ENCODE peak calls at places on chromosomes 16 and 17, in ten cellular contexts. X is body of pancreas, J is cardiac fibroblast, O is neural progenitor cell, U is fibroblast of pulmonary artery, V is stomach, K is epithelial cell of esophagus, C is BJ, H is astrocyte of the spinal cord, R is fibroblast of mammary gland. D is an unnamed sample.

GRCh38 chr17:185445-186138 is 4.1 kb upstream of the DOC2B start:
- DNase-seq in X (no peak), J (no peak), O (peak), U (no peak), V (no peak), K (peak), C (no peak), H (no peak), R (no peak), D (no peak)

GRCh38 chr17:81516439-81516838 is 3.8 kb upstream of the ACTG1 start:
- DNase-seq in X (no peak), J (no peak), O (no peak), U (no peak), V (no peak), K (no peak), C (no peak), H (no peak), R (no peak), D (no peak)

GRCh38 chr17:41287050-41287449 is 11.6 kb downstream of the KRTAP9-7 start:
- DNase-seq in X (no peak), J (no peak), O (no peak), U (no peak), V (no peak), K (no peak), C (no peak), H (no peak), R (no peak), D (no peak)

GRCh38 chr17:51006601-51007000 is 114.1 kb downstream of the SPAG9 start:
- DNase-seq in X (no peak), J (peak), O (peak), U (peak), V (no peak), K (no peak), C (no peak), H (peak), R (no peak), D (peak)

GRCh38 chr16:3479654-3480216 is 15.6 kb downstream of the C16orf90 start:
- DNase-seq in X (no peak), J (no peak), O (no peak), U (no peak), V (no peak), K (no peak), C (no peak), H (no peak), R (no peak), D (no peak)

GRCh38 chr16:72203401-72203800 is 31.4 kb upstream of the PMFBP1 start:
- DNase-seq in X (peak), J (peak), O (no peak), U (peak), V (no peak), K (peak), C (no peak), H (peak), R (peak), D (peak)

GRCh38 chr16:79047337-79047736 is 553.2 kb downstream of the MAF start:
- DNase-seq in X (no peak), J (no peak), O (no peak), U (no peak), V (no peak), K (peak), C (no peak), H (no peak), R (no peak), D (no peak)

GRCh38 chr17:73304971-73305786 is 6.6 kb downstream of the CDC42EP4 start:
- DNase-seq in X (peak), J (peak), O (peak), U (peak), V (peak), K (peak), C (peak), H (peak), R (peak), D (no peak)

GRCh38 chr16:57689772-57690558 is 4.6 kb upstream of the DRC7 start:
- DNase-seq in X (no peak), J (no peak), O (no peak), U (no peak), V (no peak), K (no peak), C (no peak), H (no peak), R (no peak), D (no peak)

GRCh38 chr17:35002876-35003551 is 22.7 kb downstream of the LIG3 start:
- DNase-seq in X (no peak), J (peak), O (no peak), U (peak), V (peak), K (no peak), C (no peak), H (peak), R (peak), D (no peak)

GRCh38 chr17:8253801-8254200 is 4.7 kb downstream of the PFAS start:
- DNase-seq in X (peak), J (peak), O (peak), U (peak), V (no peak), K (peak), C (no peak), H (peak), R (peak), D (no peak)

GRCh38 chr16:71794943-71795342 is 13.7 kb downstream of the AP1G1 start:
- DNase-seq in X (no peak), J (no peak), O (no peak), U (no peak), V (no peak), K (no peak), C (no peak), H (no peak), R (no peak), D (no peak)

GRCh38 chr16:62576636-62577035 is 540.4 kb upstream of the CDH8 start:
- DNase-seq in X (no peak), J (no peak), O (no peak), U (no peak), V (no peak), K (no peak), C (no peak), H (no peak), R (no peak), D (no peak)

GRCh38 chr16:77402672-77403071 is 32.2 kb downstream of the ADAMTS18 start:
- DNase-seq in X (peak), J (no peak), O (no peak), U (no peak), V (no peak), K (no peak), C (no peak), H (no peak), R (no peak), D (no peak)

GRCh38 chr16:48035142-48035541 is 120.7 kb downstream of the ABCC12 start:
- DNase-seq in X (no peak), J (no peak), O (no peak), U (no peak), V (no peak), K (peak), C (no peak), H (no peak), R (no peak), D (no peak)

GRCh38 chr16:30665830-30666190 is 7.6 kb downstream of the FBRS start:
- DNase-seq in X (no peak), J (peak), O (no peak), U (peak), V (no peak), K (no peak), C (no peak), H (no peak), R (no peak), D (no peak)

GRCh38 chr16:53417011-53417410 is 17.3 kb upstream of the RBL2 start:
- DNase-seq in X (no peak), J (peak), O (no peak), U (peak), V (no peak), K (peak), C (no peak), H (peak), R (peak), D (no peak)

GRCh38 chr16:57616871-57617270 is 11.6 kb upstream of the ADGRG1 start:
- DNase-seq in X (peak), J (peak), O (no peak), U (no peak), V (peak), K (no peak), C (no peak), H (no peak), R (no peak), D (no peak)

GRCh38 chr16:49653577-49653976 is 202.3 kb downstream of the ZNF423 start:
- DNase-seq in X (no peak), J (no peak), O (no peak), U (no peak), V (no peak), K (no peak), C (no peak), H (no peak), R (no peak), D (no peak)

GRCh38 chr17:81515530-81516041 is 3.0 kb upstream of the ACTG1 start:
- DNase-seq in X (no peak), J (no peak), O (no peak), U (no peak), V (no peak), K (no peak), C (no peak), H (no peak), R (no peak), D (no peak)

GRCh38 chr17:76643553-76644148 is at the start of gene ST6GALNAC1:
- DNase-seq in X (no peak), J (peak), O (no peak), U (peak), V (peak), K (peak), C (no peak), H (no peak), R (no peak), D (no peak)

GRCh38 chr16:48323783-48324775 is 61.1 kb downstream of the SIAH1 start:
- DNase-seq in X (no peak), J (no peak), O (no peak), U (no peak), V (no peak), K (no peak), C (no peak), H (no peak), R (peak), D (no peak)

GRCh38 chr17:7020894-7021664 is 1.8 kb upstream of the BCL6B start:
- DNase-seq in X (no peak), J (no peak), O (no peak), U (no peak), V (no peak), K (no peak), C (no peak), H (no peak), R (no peak), D (no peak)

GRCh38 chr17:55577687-55578086 is 66.4 kb upstream of the SMIM36 start:
- DNase-seq in X (no peak), J (no peak), O (no peak), U (no peak), V (no peak), K (no peak), C (no peak), H (peak), R (peak), D (no peak)

GRCh38 chr16:4475880-4476790 is at the start of gene HMOX2:
- DNase-seq in X (peak), J (peak), O (peak), U (peak), V (peak), K (peak), C (no peak), H (peak), R (peak), D (peak)

GRCh38 chr17:32483451-32484019 is 3.3 kb upstream of the CDK5R1 start:
- DNase-seq in X (peak), J (peak), O (peak), U (peak), V (peak), K (peak), C (no peak), H (peak), R (peak), D (no peak)

GRCh38 chr16:72961115-72961832 is 86.7 kb downstream of the ZFHX3 start:
- DNase-seq in X (peak), J (peak), O (no peak), U (no peak), V (no peak), K (no peak), C (no peak), H (no peak), R (peak), D (no peak)

GRCh38 chr17:28726396-28726911 is 421 bp upstream of the TLCD1 start:
- DNase-seq in X (peak), J (peak), O (peak), U (peak), V (peak), K (peak), C (no peak), H (peak), R (no peak), D (no peak)

GRCh38 chr17:47298712-47299111 is 25.0 kb upstream of the EFCAB13 start:
- DNase-seq in X (no peak), J (no peak), O (no peak), U (no peak), V (no peak), K (no peak), C (no peak), H (no peak), R (no peak), D (no peak)

GRCh38 chr17:10265100-10265810 is 66.8 kb upstream of the GAS7 start:
- DNase-seq in X (no peak), J (no peak), O (no peak), U (no peak), V (no peak), K (no peak), C (peak), H (peak), R (peak), D (no peak)

GRCh38 chr16:19348125-19348524 is 62.6 kb downstream of the CLEC19A start:
- DNase-seq in X (no peak), J (no peak), O (no peak), U (no peak), V (no peak), K (no peak), C (no peak), H (no peak), R (no peak), D (no peak)
- TF ChIP-seq CTCF in X (no peak), J (no peak), O (no peak), U (no peak), V (no peak), K (no peak), C (no peak), H (no peak), R (no peak), D (no peak)

DNA sequence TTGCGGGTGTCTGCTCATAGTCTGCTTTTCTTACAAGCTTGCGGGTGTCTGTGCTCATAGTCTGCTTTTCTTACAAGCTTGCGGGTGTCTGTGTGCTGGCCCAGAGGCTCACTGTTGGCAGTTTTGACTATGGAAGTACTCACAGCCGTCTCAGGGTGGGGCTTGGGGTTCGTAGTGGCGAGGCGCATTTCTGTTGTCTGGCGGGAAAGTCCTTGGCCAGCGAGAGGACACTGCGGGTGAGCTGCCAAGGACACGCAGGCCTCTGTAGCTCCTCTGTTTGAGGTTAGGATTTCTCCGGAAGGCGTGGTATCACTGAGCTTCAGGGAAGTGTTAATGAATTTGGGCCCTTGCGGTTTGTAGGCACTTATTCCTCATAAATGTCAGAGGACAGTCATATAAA is 13.5 kb downstream of the TBCD start:
- DNase-seq in X (no peak), J (no peak), O (no peak), U (no peak), V (no peak), K (no peak), C (no peak), H (no peak), R (no peak), D (no peak)
- H3K4me3 ChIP-seq in X (no peak), J (no peak), O (no peak), U (no peak), V (no peak), K (no peak), C (no peak), H (no peak), R (no peak), D (no peak)

DNA sequence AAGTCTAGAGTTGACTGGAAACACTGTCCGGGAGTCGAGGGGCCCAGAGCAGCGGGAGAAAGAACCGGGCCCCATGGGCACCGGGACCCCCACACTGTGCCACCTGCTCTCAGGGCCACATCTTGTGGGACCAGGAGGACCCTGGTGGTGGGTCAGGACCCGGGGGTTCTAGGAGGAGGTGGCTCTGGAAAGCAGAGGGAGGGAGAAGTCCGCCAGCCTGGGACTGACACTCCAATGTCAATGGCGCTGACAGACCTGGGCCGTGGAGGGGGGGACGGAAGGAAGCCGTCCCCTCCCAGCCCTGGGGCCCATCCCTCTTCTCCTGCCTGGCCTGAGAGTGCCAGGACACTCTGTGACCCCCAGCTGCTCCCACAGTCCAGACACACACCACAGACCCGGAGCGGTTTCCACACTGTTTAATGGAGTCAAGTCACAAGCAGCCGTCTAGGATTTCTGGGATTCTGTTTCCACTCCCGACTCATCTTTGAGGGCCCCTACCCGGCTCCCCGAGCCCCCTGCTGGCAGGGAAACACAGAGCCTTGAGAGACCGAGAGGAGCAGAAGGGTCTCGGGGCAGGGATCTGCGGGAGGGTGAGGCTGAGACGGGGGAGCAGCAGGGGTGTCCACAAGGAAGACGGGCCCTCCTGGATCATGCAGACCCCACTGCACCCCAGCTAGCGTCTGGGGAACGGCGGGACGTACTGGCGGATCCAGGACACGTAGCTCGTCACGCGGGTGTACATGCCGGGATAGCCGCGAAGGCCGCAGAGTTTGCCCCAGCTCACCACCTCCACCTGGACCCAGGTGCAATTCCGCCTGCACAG is 23.6 kb upstream of the UBE2I start:
- DNase-seq in X (no peak), J (no peak), O (no peak), U (no peak), V (no peak), K (no peak), C (no peak), H (no peak), R (no peak), D (no peak)
- TF ChIP-seq CTCF in X (no peak), J (no peak), O (peak), U (no peak), V (no peak), K (no peak), C (peak), H (no peak), R (no peak), D (peak)

GRCh38 chr17:1755252-1755992 is 6.4 kb upstream of the SERPINF1 start:
- DNase-seq in X (no peak), J (no peak), O (no peak), U (no peak), V (no peak), K (no peak), C (no peak), H (no peak), R (no peak), D (no peak)

GRCh38 chr17:1753767-1754429 is 8.0 kb upstream of the SERPINF1 start:
- DNase-seq in X (no peak), J (no peak), O (no peak), U (no peak), V (no peak), K (no peak), C (no peak), H (no peak), R (no peak), D (no peak)

GRCh38 chr17:1750628-1751027 is 8.0 kb downstream of the SERPINF2 start:
- DNase-seq in X (no peak), J (no peak), O (no peak), U (no peak), V (no peak), K (no peak), C (no peak), H (no peak), R (no peak), D (no peak)

GRCh38 chr17:1754430-1755112 is 7.3 kb upstream of the SERPINF1 start:
- DNase-seq in X (no peak), J (no peak), O (peak), U (no peak), V (no peak), K (no peak), C (no peak), H (no peak), R (no peak), D (no peak)

GRCh38 chr17:1752425-1752941 is 9.4 kb upstream of the SERPINF1 start:
- DNase-seq in X (peak), J (no peak), O (no peak), U (no peak), V (no peak), K (peak), C (no peak), H (no peak), R (no peak), D (no peak)
- H3K4me3 ChIP-seq in X (no peak), J (no peak), O (no peak), U (no peak), V (no peak), K (no peak), C (no peak), H (no peak), R (no peak), D (no peak)

DNA sequence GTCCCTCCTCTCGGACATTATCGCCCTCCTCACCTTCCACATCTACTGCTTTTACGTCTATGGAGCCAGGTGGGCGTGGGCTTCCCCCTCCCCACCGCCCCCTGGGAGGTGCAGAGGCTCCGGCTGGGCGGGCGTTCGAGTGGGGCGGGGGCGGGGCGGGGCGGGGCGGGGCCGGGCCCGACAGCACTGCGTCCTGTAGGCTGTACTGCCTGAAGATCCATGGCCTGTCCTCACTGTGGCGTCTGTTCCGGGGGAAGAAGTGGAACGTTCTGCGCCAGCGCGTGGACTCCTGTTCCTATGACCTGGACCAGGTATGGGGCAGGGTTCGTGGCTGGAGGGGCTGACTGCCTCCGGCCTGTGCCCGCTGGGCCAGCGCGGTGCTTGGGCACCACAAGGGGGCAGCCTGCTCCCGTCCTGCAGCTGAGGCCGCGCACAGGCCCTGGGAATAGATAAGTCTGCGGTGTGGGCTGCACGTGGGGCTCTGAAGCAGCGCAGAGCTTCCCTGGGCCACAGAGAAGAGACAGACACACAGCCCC is 9.2 kb downstream of the PIGQ start:
- DNase-seq in X (peak), J (peak), O (peak), U (peak), V (peak), K (peak), C (no peak), H (peak), R (peak), D (no peak)
- TF ChIP-seq CTCF in X (peak), J (peak), O (peak), U (peak), V (no peak), K (peak), C (peak), H (peak), R (peak), D (peak)

GRCh38 chr16:86511317-86512161 is 1.2 kb downstream of the FOXF1 start:
- DNase-seq in X (no peak), J (no peak), O (peak), U (no peak), V (no peak), K (no peak), C (no peak), H (no peak), R (no peak), D (no peak)
- H3K4me3 ChIP-seq in X (no peak), J (peak), O (no peak), U (peak), V (peak), K (no peak), C (peak), H (peak), R (peak), D (no peak)

D was measured in retinal pigment epithelial cell.